ENCODE peak calls at places on chromosomes 16 and 17, in eight cellular contexts. U is NCI-H510A; I is SW 1271; R is non-pigmented ciliary epithelial cell; E is GM12891; Y is stimulated activated CD4-positive, alpha-beta T cell treated with anti-CD3 and anti-CD28 coated beads, Interleukin-4, amount 100 ng/mL, for 1 hour; Z is aorta; Q is COR-L47. O is an unnamed sample.

GRCh38 chr16:54236761-54237160 is 49.8 kb downstream of the IRX3 start:
- DNase-seq in U (no peak), I (no peak), R (peak; percentile 55), E (no peak), Y (no peak), Z (no peak), Q (no peak), O (no peak)

GRCh38 chr16:84397090-84397489 is 28.8 kb downstream of the ATP2C2 start:
- DNase-seq in U (no peak), I (no peak), R (no peak), E (no peak), Y (no peak), Z (no peak), Q (no peak), O (no peak)

GRCh38 chr16:35596467-35596866 is 2137.1 kb downstream of the TP53TG3F start:
- DNase-seq in U (no peak), I (no peak), R (no peak), E (no peak), Y (no peak), Z (no peak), Q (no peak), O (no peak)

GRCh38 chr17:18319604-18320256 is 4.6 kb downstream of the SMCR8 start:
- DNase-seq in U (no peak), I (no peak), R (peak; percentile 55), E (no peak), Y (no peak), Z (peak; percentile 67), Q (peak; percentile 15), O (peak; percentile 45)

GRCh38 chr17:65278050-65278819 is 141.1 kb downstream of the RGS9 start:
- DNase-seq in U (peak; percentile 12), I (no peak), R (no peak), E (peak; percentile 33), Y (peak; percentile 24), Z (no peak), Q (peak; percentile 14), O (peak; percentile 64)

GRCh38 chr17:58960068-58960467 is 146.6 kb downstream of the TRIM37 start:
- DNase-seq in U (peak; percentile 28), I (no peak), R (peak; percentile 53), E (no peak), Y (no peak), Z (no peak), Q (peak; percentile 68), O (no peak)

GRCh38 chr17:30551666-30552339 is 74.6 kb downstream of the GOSR1 start:
- DNase-seq in U (no peak), I (no peak), R (no peak), E (no peak), Y (no peak), Z (peak; percentile 64), Q (no peak), O (no peak)

GRCh38 chr17:80950466-80951120 is 41.0 kb upstream of the CHMP6 start:
- DNase-seq in U (no peak), I (no peak), R (no peak), E (no peak), Y (no peak), Z (peak; percentile 67), Q (no peak), O (no peak)

GRCh38 chr17:29723283-29724047 is 100.8 kb upstream of the CORO6 start:
- DNase-seq in U (no peak), I (no peak), R (no peak), E (no peak), Y (no peak), Z (no peak), Q (no peak), O (no peak)

GRCh38 chr16:10992797-10993196 is 48.4 kb downstream of the CLEC16A start:
- DNase-seq in U (no peak), I (no peak), R (peak; percentile 56), E (no peak), Y (peak; percentile 18), Z (no peak), Q (no peak), O (no peak)

O was measured in SK-N-DZ.